ENCODE peak calls at places on chromosome 5, in seven cellular contexts. H, A, T, W, M, P and I are unnamed samples.

GRCh38 chr5:137617806-137618205 is 118.1 kb downstream of the KLHL3 start:
- DNase-seq in W (no peak), T (peak; percentile 59), P (no peak), A (no peak), H (peak; percentile 55), M (no peak), I (no peak)

GRCh38 chr5:149063017-149063687 is at the start of gene SH3TC2:
- DNase-seq in H (peak; percentile 61), P (peak; percentile 72), A (peak; percentile 76), W (peak; percentile 14), T (peak; percentile 83), M (peak; percentile 68), I (no peak)

GRCh38 chr5:72018158-72018803 is 89.0 kb upstream of the MAP1B start:
- DNase-seq in T (no peak), M (peak; percentile 72), W (peak; percentile 54), H (peak; percentile 58), A (no peak), P (peak; percentile 57), I (peak; percentile 25)

GRCh38 chr5:138466900-138467710 is 1.8 kb downstream of the EGR1 start:
- DNase-seq in M (peak; percentile 82), A (no peak), W (no peak), P (no peak), H (peak; percentile 38), T (no peak), I (no peak)

GRCh38 chr5:26003966-26004365 is 1034.4 kb downstream of the CDH9 start:
- DNase-seq in A (no peak), P (no peak), T (no peak), M (no peak), W (no peak), H (no peak), I (no peak)

GRCh38 chr5:64947031-64947430 is 178.3 kb downstream of the CWC27 start:
- DNase-seq in P (no peak), T (no peak), M (no peak), W (no peak), H (peak; percentile 55), A (no peak), I (no peak)

GRCh38 chr5:53792338-53792737 is 231.9 kb downstream of the NDUFS4 start:
- DNase-seq in H (no peak), A (no peak), W (no peak), T (no peak), P (no peak), M (no peak), I (no peak)

GRCh38 chr5:33209252-33209651 is 231.5 kb upstream of the TARS1 start:
- DNase-seq in M (peak; percentile 47), P (no peak), A (no peak), T (no peak), H (no peak), W (no peak), I (no peak)

GRCh38 chr5:167452186-167452585 is 839.3 kb upstream of the WWC1 start:
- DNase-seq in H (no peak), P (no peak), W (no peak), M (no peak), T (no peak), A (no peak), I (no peak)

GRCh38 chr5:103910002-103910401 is 347.4 kb upstream of the NUDT12 start:
- DNase-seq in P (no peak), T (no peak), W (no peak), A (no peak), M (no peak), H (no peak), I (no peak)

GRCh38 chr5:169272111-169272510 is 28.8 kb downstream of the SLIT3 start:
- DNase-seq in T (no peak), M (no peak), A (no peak), W (no peak), P (no peak), H (no peak), I (no peak)

GRCh38 chr5:57338068-57338848 is 144.4 kb downstream of the ACTBL2 start:
- DNase-seq in M (no peak), T (no peak), A (no peak), P (peak; percentile 44), H (no peak), W (peak; percentile 25), I (no peak)

DNA sequence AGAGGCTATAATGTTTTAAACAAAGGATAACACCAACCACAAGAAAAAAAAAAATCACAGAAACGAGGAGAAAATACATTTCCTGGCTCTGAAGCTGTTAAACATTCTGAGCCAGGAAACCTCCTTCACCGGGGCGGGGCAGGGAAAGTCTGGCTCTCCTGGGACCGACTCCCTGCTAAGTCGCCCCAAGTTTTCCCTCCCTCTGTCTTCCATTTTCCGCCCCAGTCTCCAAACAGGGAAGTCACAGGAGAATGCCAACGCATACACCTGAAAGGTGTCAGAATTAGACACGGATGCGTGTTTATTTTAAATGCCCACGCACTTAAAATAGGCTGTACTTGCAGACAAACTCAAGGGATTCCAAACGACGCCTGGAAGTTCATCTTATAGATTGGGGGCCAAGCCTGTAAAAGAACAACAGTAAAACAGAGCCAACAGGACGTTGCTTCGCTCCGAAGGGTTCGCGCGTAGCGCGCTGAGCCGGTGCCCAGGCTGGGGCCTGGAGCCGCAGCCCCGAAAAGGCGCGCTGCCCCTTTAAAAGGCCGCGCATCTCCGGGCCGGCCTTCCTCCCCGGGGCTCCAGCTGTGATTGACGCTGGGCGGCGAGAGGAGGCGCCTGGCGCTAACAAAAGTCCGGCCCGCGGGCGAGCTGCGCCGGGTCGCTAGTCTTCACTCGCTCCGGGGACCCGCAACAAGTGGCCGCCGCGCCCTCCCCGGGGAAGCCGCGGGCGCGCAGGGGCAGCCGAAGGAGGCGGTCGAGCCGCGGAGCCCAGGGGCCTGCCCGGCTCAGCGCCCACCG is at the start of gene FBXL7:
- DNase-seq in H (peak; percentile 75), W (peak; percentile 28), T (peak; percentile 95), P (no peak), M (peak; percentile 85), A (peak; percentile 91), I (no peak)
- TF ChIP-seq POLR2A in H (peak; percentile 73), W (peak; percentile 34), T (no peak), P (no peak), M (no peak), A (no peak), I (no peak)

GRCh38 chr5:115601709-115602584 is at the start of gene TICAM2:
- DNase-seq in M (peak; percentile 94), A (peak; percentile 85), P (no peak), T (peak; percentile 92), W (peak; percentile 52), H (peak; percentile 67), I (peak; percentile 62)
- TF ChIP-seq POLR2A in M (no peak), A (no peak), P (no peak), T (no peak), W (no peak), H (peak; percentile 53), I (peak; percentile 73)

GRCh38 chr5:172855597-172856292 is 21.7 kb downstream of the ERGIC1 start:
- DNase-seq in W (no peak), M (no peak), T (no peak), H (no peak), A (no peak), P (no peak), I (no peak)
- TF ChIP-seq POLR2A in W (no peak), M (no peak), T (no peak), H (no peak), A (no peak), P (no peak), I (no peak)

GRCh38 chr5:151021771-151022170 is 1.4 kb downstream of the GPX3 start:
- DNase-seq in M (no peak), T (no peak), H (no peak), W (no peak), P (no peak), A (no peak), I (no peak)

GRCh38 chr5:151023047-151023615 is 2.7 kb downstream of the GPX3 start:
- DNase-seq in M (no peak), T (no peak), W (no peak), P (no peak), A (peak; percentile 77), H (peak; percentile 40), I (no peak)

GRCh38 chr5:151022511-151023018 is 2.2 kb downstream of the GPX3 start:
- DNase-seq in W (no peak), P (no peak), A (no peak), H (no peak), M (no peak), T (no peak), I (no peak)

GRCh38 chr5:151024440-151024839 is 4.0 kb downstream of the GPX3 start:
- DNase-seq in T (no peak), A (no peak), M (no peak), W (no peak), P (no peak), H (no peak), I (no peak)

GRCh38 chr5:151023651-151024050 is 3.3 kb downstream of the GPX3 start:
- DNase-seq in T (no peak), A (peak; percentile 80), P (no peak), M (no peak), W (no peak), H (no peak), I (no peak)
- TF ChIP-seq POLR2A in T (no peak), A (no peak), P (no peak), M (no peak), W (no peak), H (no peak), I (no peak)

GRCh38 chr5:176535655-176536131 is 1.5 kb downstream of the RNF44 start:
- DNase-seq in M (peak; percentile 87), W (no peak), T (no peak), H (no peak), P (no peak), A (no peak), I (no peak)
- TF ChIP-seq POLR2A in M (no peak), W (no peak), T (no peak), H (no peak), P (no peak), A (no peak), I (peak; percentile 7)

DNA sequence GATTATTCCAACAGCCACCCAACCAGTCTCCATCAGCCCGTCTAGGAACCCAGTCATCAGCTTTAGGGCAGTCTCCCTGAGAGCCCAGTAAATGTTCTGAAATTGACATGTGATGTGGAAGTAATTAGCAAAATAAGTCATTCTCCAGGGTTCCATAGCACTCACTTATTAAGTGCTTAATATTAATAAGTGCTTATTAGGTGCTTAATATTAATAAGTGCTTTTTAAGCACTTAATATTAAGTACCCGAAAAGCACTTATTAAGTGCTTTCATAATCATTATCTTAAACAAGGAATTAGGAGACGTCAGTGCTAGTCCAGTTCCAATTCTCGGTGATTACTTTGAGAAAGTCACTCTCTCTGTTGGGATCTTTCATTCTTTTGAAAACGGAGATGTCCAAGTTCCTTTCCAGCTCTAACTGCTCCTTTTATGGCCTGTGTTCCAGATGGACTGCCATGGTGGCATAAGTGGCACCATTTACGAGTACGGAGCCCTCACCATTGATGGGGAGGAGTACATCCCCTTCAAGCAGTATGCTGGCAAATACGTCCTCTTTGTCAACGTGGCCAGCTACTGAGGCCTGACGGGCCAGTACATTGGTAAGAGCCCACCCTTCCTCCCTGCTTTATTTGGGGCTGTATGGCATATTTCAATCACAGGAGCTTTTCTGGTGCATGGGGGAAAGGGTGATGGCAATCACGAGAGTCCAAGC is 4.7 kb downstream of the GPX3 start:
- DNase-seq in M (no peak), H (no peak), T (no peak), P (no peak), A (no peak), W (no peak), I (no peak)
- TF ChIP-seq POLR2A in M (no peak), H (no peak), T (no peak), P (no peak), A (no peak), W (no peak), I (no peak)